ENCODE peak calls at places on chromosomes 5 and 9, in five cellular contexts. Y is PC-9, Z is fibroblast of mammary gland, I is iris pigment epithelial cell, P is activated B cell treated with CpG ODN at 0.5 μM for 24 hours. J is an unnamed sample.

GRCh38 chr9:136086213-136086881 is 8.7 kb downstream of the NACC2 start:
- DNase-seq in Y (no peak), Z (no peak), I (no peak), P (no peak), J (peak)

GRCh38 chr9:5617749-5618148 is 11.2 kb upstream of the RIC1 start:
- DNase-seq in Y (no peak), Z (no peak), I (no peak), P (no peak), J (no peak)

GRCh38 chr9:123883634-123884033 is 46.3 kb downstream of the DENND1A start:
- DNase-seq in Y (no peak), Z (peak), I (peak), P (no peak), J (no peak)

GRCh38 chr9:109117856-109118801 is 1.6 kb downstream of the TMEM245 start:
- DNase-seq in Y (no peak), Z (peak), I (peak), P (no peak), J (no peak)

GRCh38 chr5:41402845-41403244 is 107.6 kb downstream of the PLCXD3 start:
- DNase-seq in Y (no peak), Z (no peak), I (no peak), P (no peak), J (no peak)

GRCh38 chr9:130196643-130197042 is 24.4 kb downstream of the NCS1 start:
- DNase-seq in Y (no peak), Z (no peak), I (no peak), P (no peak), J (no peak)

GRCh38 chr5:76403963-76404693 is 1.0 kb downstream of the IQGAP2 start:
- DNase-seq in Y (no peak), Z (no peak), I (peak), P (peak), J (no peak)

GRCh38 chr5:76674330-76675066 is 41.4 kb upstream of the F2R start:
- DNase-seq in Y (no peak), Z (no peak), I (no peak), P (no peak), J (no peak)

GRCh38 chr9:108620767-108621166 is 235.0 kb downstream of the ACTL7B start:
- DNase-seq in Y (no peak), Z (peak), I (peak), P (no peak), J (no peak)

GRCh38 chr9:87292449-87293191 is 205.0 kb upstream of the DAPK1 start:
- DNase-seq in Y (no peak), Z (peak), I (peak), P (no peak), J (no peak)

GRCh38 chr9:38018964-38019602 is 49.9 kb downstream of the SHB start:
- DNase-seq in Y (no peak), Z (peak), I (peak), P (no peak), J (no peak)

GRCh38 chr9:70954126-70954525 is 167.3 kb downstream of the TRPM3 start:
- DNase-seq in Y (peak), Z (peak), I (peak), P (no peak), J (no peak)

GRCh38 chr5:1001406-1002270 is 7.0 kb upstream of the NKD2 start:
- DNase-seq in Y (no peak), Z (no peak), I (no peak), P (no peak), J (peak)

GRCh38 chr9:81423589-81424326 is 265.6 kb downstream of the TLE1 start:
- DNase-seq in Y (no peak), Z (no peak), I (no peak), P (no peak), J (no peak)

GRCh38 chr9:35749515-35750255 is 598 bp downstream of the RGP1 start:
- DNase-seq in Y (peak), Z (no peak), I (no peak), P (no peak), J (peak)

GRCh38 chr5:173535976-173536639 is 80.3 kb downstream of the BOD1 start:
- DNase-seq in Y (no peak), Z (no peak), I (peak), P (no peak), J (no peak)

GRCh38 chr5:93532370-93532769 is 48.6 kb downstream of the NR2F1-AS1 start:
- DNase-seq in Y (no peak), Z (peak), I (peak), P (no peak), J (no peak)

GRCh38 chr5:138946241-138946623 is 71.1 kb upstream of the LRRTM2 start:
- DNase-seq in Y (no peak), Z (no peak), I (no peak), P (no peak), J (peak)